ENCODE peak calls at places on chromosomes 2 and 18, in eight cellular contexts. B is transverse colon; A is colonic mucosa; V is HCT116; H is CD8-positive, alpha-beta memory T cell; C is AG04450; D is aorta; G is CD8-positive, alpha-beta T cell. S is an unnamed sample. For H3K27me3, the result is how much of the 10 kb centered on the place peaks cover.

GRCh38 chr18:58682429-58683069 is 11.3 kb downstream of the MALT1 start:
- DNase-seq in B (peak), A (peak), V (peak), H (no peak), C (peak), D (peak), G (no peak), S (no peak)

GRCh38 chr2:217959723-217960122 is 43.1 kb downstream of the TNS1 start:
- DNase-seq in B (no peak), A (no peak), V (no peak), H (no peak), C (no peak), D (no peak), G (no peak), S (no peak)

GRCh38 chr18:79136742-79137141 is 67.5 kb downstream of the ATP9B start:
- DNase-seq in B (no peak), A (no peak), V (no peak), H (no peak), C (no peak), D (no peak), G (no peak), S (no peak)

GRCh38 chr2:198325359-198325758 is 521.0 kb downstream of the PLCL1 start:
- DNase-seq in B (no peak), A (no peak), V (no peak), H (no peak), C (no peak), D (no peak), G (no peak), S (no peak)

GRCh38 chr2:128536925-128537620 is 218.4 kb upstream of the HS6ST1 start:
- DNase-seq in B (no peak), A (no peak), V (peak), H (no peak), C (peak), D (no peak), G (no peak), S (peak)

GRCh38 chr2:207868855-207869596 is 99.3 kb upstream of the FZD5 start:
- DNase-seq in B (no peak), A (no peak), V (no peak), H (no peak), C (no peak), D (no peak), G (no peak), S (no peak)

GRCh38 chr18:36402765-36403396 is 105.4 kb downstream of the FHOD3 start:
- DNase-seq in B (peak), A (no peak), V (no peak), H (no peak), C (peak), D (peak), G (no peak), S (no peak)

GRCh38 chr2:49255325-49256023 is 101.2 kb upstream of the FSHR start:
- DNase-seq in B (no peak), A (no peak), V (no peak), H (no peak), C (no peak), D (no peak), G (no peak), S (no peak)

GRCh38 chr2:177618270-177619253 is 226.0 kb downstream of the AGPS start:
- DNase-seq in B (peak), A (peak), V (peak), H (peak), C (peak), D (peak), G (peak), S (peak)

GRCh38 chr2:41711736-41712135 is 336.1 kb upstream of the PKDCC start:
- DNase-seq in B (no peak), A (no peak), V (no peak), H (no peak), C (no peak), D (no peak), G (no peak), S (no peak)

GRCh38 chr2:78541451-78542267 is 483.8 kb upstream of the REG3G start:
- DNase-seq in B (no peak), A (no peak), V (no peak), H (no peak), C (no peak), D (no peak), G (no peak), S (no peak)

GRCh38 chr18:68841301-68841700 is 43.4 kb downstream of the CCDC102B start:
- DNase-seq in B (no peak), A (no peak), V (no peak), H (no peak), C (peak), D (no peak), G (no peak), S (no peak)

GRCh38 chr18:27707201-27707600 is 469.7 kb downstream of the CDH2 start:
- DNase-seq in B (no peak), A (no peak), V (no peak), H (no peak), C (no peak), D (no peak), G (no peak), S (no peak)

GRCh38 chr2:26086155-26086634 is 52.3 kb downstream of the RAB10 start:
- DNase-seq in B (no peak), A (no peak), V (peak), H (no peak), C (peak), D (no peak), G (no peak), S (peak)

GRCh38 chr2:231482806-231483391 is 18.6 kb upstream of the NCL start:
- DNase-seq in B (peak), A (peak), V (no peak), H (peak), C (no peak), D (peak), G (peak), S (no peak)

GRCh38 chr2:137957033-137957432 is 7.2 kb upstream of the HNMT start:
- DNase-seq in B (no peak), A (no peak), V (no peak), H (no peak), C (peak), D (no peak), G (no peak), S (peak)

GRCh38 chr18:25814841-25815458 is 275.5 kb downstream of the SS18 start:
- DNase-seq in B (no peak), A (no peak), V (no peak), H (no peak), C (no peak), D (no peak), G (no peak), S (no peak)

GRCh38 chr2:196291418-196291817 is 120.0 kb upstream of the STK17B start:
- DNase-seq in B (no peak), A (no peak), V (no peak), H (no peak), C (no peak), D (no peak), G (no peak), S (no peak)

GRCh38 chr2:19021721-19022120 is 336.7 kb downstream of the OSR1 start:
- DNase-seq in B (no peak), A (no peak), V (no peak), H (no peak), C (peak), D (no peak), G (no peak), S (peak)

GRCh38 chr2:233387667-233388528 is 33.6 kb downstream of the DGKD start:
- DNase-seq in B (peak), A (peak), V (no peak), H (no peak), C (peak), D (peak), G (no peak), S (peak)

GRCh38 chr2:69770193-69770702 is 28.3 kb downstream of the ANXA4 start:
- DNase-seq in B (peak), A (peak), V (peak), H (no peak), C (no peak), D (peak), G (peak), S (peak)

GRCh38 chr2:57443985-57444501 is 602.6 kb upstream of the VRK2 start:
- DNase-seq in B (no peak), A (no peak), V (peak), H (no peak), C (no peak), D (no peak), G (no peak), S (peak)

GRCh38 chr2:26245810-26246209 is 1.1 kb downstream of the HADHB start:
- DNase-seq in B (no peak), A (no peak), V (no peak), H (no peak), C (no peak), D (no peak), G (no peak), S (no peak)

GRCh38 chr2:73264783-73265182 is 19.5 kb downstream of the FBXO41 start:
- DNase-seq in B (no peak), A (no peak), V (no peak), H (no peak), C (no peak), D (no peak), G (no peak), S (no peak)

GRCh38 chr2:98118161-98118560 is 31.2 kb downstream of the VWA3B start:
- DNase-seq in B (no peak), A (no peak), V (no peak), H (no peak), C (no peak), D (no peak), G (no peak), S (no peak)

GRCh38 chr2:104429978-104430740 is 423.8 kb upstream of the POU3F3 start:
- DNase-seq in B (no peak), A (no peak), V (no peak), H (no peak), C (no peak), D (no peak), G (no peak), S (no peak)

GRCh38 chr2:60839126-60839813 is 42.1 kb upstream of the REL start:
- DNase-seq in B (no peak), A (no peak), V (no peak), H (no peak), C (no peak), D (no peak), G (no peak), S (no peak)

GRCh38 chr2:160512484-160512883 is 18.9 kb upstream of the RBMS1 start:
- DNase-seq in B (no peak), A (no peak), V (no peak), H (no peak), C (no peak), D (no peak), G (no peak), S (no peak)

GRCh38 chr18:23721711-23722479 is 32.6 kb downstream of the LAMA3 start:
- DNase-seq in B (no peak), A (no peak), V (no peak), H (no peak), C (peak), D (no peak), G (no peak), S (no peak)

GRCh38 chr18:56660655-56661054 is 9.5 kb downstream of the WDR7 start:
- DNase-seq in B (no peak), A (no peak), V (no peak), H (no peak), C (no peak), D (no peak), G (no peak), S (no peak)

GRCh38 chr2:75560022-75560767 is 544 bp downstream of the EVA1A start:
- DNase-seq in B (no peak), A (no peak), V (no peak), H (no peak), C (no peak), D (no peak), G (no peak), S (no peak)
- H3K4me3 ChIP-seq in B (peak), A (peak), V (peak), H (peak), C (peak), D (no peak), G (peak), S (peak)

DNA sequence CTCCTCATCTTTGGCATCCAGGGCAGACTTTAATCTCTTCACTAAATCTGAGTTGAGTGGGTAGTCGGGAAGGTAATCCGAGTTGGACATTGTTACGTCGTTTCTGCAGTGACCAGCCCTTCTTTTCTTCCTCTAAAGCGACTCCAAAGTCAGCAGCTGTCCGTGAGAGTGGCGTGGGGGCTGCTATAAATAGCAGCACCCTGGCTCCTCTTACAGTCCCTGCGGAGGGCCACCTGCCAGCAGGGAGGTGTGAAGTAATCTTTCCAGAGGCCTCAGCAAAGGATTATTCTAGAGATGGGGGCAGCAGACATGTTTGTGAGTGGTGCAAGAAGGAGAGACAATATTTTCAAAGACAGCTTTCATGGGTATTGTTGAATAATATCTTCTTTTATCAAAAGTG is at the start of gene ASB18:
- DNase-seq in B (no peak), A (no peak), V (no peak), H (no peak), C (no peak), D (no peak), G (no peak), S (no peak)
- H3K27me3 ChIP-seq in B (under half), A (under half), V (under half), H (under half), C (under half), D (under half), G (under half), S (under half)

GRCh38 chr2:96866986-96867755 is 2.7 kb downstream of the SEMA4C start:
- DNase-seq in B (no peak), A (no peak), V (no peak), H (no peak), C (no peak), D (no peak), G (no peak), S (no peak)
- H3K4me3 ChIP-seq in B (peak), A (peak), V (peak), H (peak), C (peak), D (no peak), G (peak), S (peak)

GRCh38 chr2:173741715-173742114 is 223.5 kb downstream of the SP3 start:
- DNase-seq in B (no peak), A (no peak), V (peak), H (no peak), C (no peak), D (no peak), G (no peak), S (no peak)

GRCh38 chr2:173734686-173735308 is 230.4 kb downstream of the SP3 start:
- DNase-seq in B (no peak), A (no peak), V (no peak), H (no peak), C (no peak), D (no peak), G (no peak), S (no peak)

DNA sequence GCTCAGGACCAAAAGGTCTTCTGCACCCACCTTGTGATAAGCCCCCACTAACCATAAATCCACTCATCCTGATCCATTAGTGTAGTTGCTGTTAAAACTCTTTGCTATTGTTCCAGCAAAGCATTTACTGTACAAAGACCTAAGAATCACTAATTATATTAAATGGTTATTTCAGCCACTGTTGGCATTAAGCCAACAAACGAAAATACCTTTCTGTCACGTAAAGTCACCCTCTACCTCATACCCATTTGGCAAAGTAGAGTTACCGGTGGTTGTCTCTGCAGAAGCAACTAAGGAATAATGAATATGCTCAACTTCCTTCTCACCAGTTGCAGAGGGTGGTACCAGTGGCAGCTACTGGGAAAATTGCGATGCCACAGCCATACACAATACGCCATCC is 224.5 kb downstream of the SP3 start:
- DNase-seq in B (no peak), A (no peak), V (no peak), H (no peak), C (no peak), D (no peak), G (no peak), S (no peak)
- H3K27me3 ChIP-seq in B (under half), A (under half), V (under half), H (under half), C (under half), D (under half), G (under half), S (under half)

GRCh38 chr2:80007722-80008503 is 296.6 kb downstream of the LRRTM1 start:
- DNase-seq in B (no peak), A (no peak), V (no peak), H (no peak), C (no peak), D (no peak), G (no peak), S (no peak)
- H3K4me3 ChIP-seq in B (no peak), A (no peak), V (no peak), H (no peak), C (no peak), D (no peak), G (no peak), S (no peak)

DNA sequence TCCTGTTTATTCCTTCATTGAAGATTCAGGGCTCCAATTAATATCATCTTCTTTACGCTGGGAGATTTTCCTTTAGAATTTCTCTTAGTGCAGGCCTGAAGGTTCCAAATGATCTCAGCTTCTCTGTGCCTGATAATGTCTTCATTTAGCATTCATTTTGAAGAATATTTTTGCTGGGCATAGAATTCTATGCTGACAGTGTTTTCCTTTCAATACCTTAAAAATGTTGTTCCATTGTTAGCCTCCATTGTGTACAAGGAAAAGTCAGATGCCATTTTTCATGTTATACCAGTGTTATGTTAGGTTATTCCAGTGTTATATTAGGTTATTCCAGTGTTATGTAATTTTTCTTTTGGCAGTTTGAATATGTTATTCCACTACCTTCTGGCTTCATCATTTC is 14.9 kb upstream of the OR6B3 start:
- DNase-seq in B (no peak), A (no peak), V (no peak), H (no peak), C (no peak), D (no peak), G (no peak), S (no peak)
- H3K27me3 ChIP-seq in B (under half), A (under half), V (under half), H (under half), C (under half), D (under half), G (under half), S (under half)

S was measured in BJ.